ENCODE peak calls at places on chromosomes 3 and 15, in five cellular contexts. K is psoas muscle, M is pancreas, W is tibial nerve, Q is body of pancreas. V is an unnamed sample. For H3K4me1, the result is how much of the 10 kb centered on the place peaks cover.

GRCh38 chr15:63244399-63244798 is 33.0 kb upstream of the APH1B start:
- DNase-seq in W (no peak), K (no peak), Q (no peak), M (no peak), V (no peak)

GRCh38 chr15:79073336-79073735 is 17.2 kb downstream of the RASGRF1 start:
- DNase-seq in M (no peak), Q (no peak), W (no peak), K (no peak), V (no peak)

GRCh38 chr15:79041598-79042175 is 48.9 kb downstream of the RASGRF1 start:
- DNase-seq in K (no peak), W (no peak), M (no peak), Q (no peak), V (no peak)

GRCh38 chr3:180267202-180267843 is 230.6 kb upstream of the PEX5L start:
- DNase-seq in K (no peak), M (no peak), Q (no peak), W (no peak), V (no peak)

GRCh38 chr15:95715919-95716318 is 614.6 kb upstream of the NR2F2 start:
- DNase-seq in W (no peak), Q (no peak), M (no peak), K (no peak), V (no peak)

GRCh38 chr3:133662256-133662773 is 574 bp upstream of the TOPBP1 start:
- DNase-seq in W (no peak), Q (no peak), K (no peak), M (no peak), V (peak)

GRCh38 chr3:117998071-117998470 is 1036.6 kb downstream of the IGSF11 start:
- DNase-seq in Q (no peak), M (no peak), W (no peak), K (no peak), V (no peak)

GRCh38 chr3:46665763-46666470 is 27.6 kb downstream of the ALS2CL start:
- DNase-seq in K (no peak), M (no peak), W (no peak), Q (no peak), V (no peak)

GRCh38 chr3:33064929-33065328 is 32.0 kb downstream of the GLB1 start:
- DNase-seq in K (no peak), Q (no peak), W (no peak), M (no peak), V (peak)

GRCh38 chr3:161423911-161424522 is 52.7 kb upstream of the SPTSSB start:
- DNase-seq in W (peak), Q (no peak), K (no peak), M (no peak), V (peak)

GRCh38 chr15:78204351-78205309 is 29.7 kb downstream of the ACSBG1 start:
- DNase-seq in K (no peak), W (peak), M (peak), Q (peak), V (no peak)

GRCh38 chr3:98628317-98628716 is 34.9 kb upstream of the CPOX start:
- DNase-seq in Q (no peak), K (no peak), W (no peak), M (no peak), V (no peak)

GRCh38 chr15:66145242-66146182 is 108.0 kb downstream of the MEGF11 start:
- DNase-seq in M (no peak), Q (no peak), K (no peak), W (no peak), V (no peak)

GRCh38 chr15:33700695-33701303 is 267.5 kb upstream of the CHRM5 start:
- DNase-seq in K (peak), Q (peak), W (peak), M (peak), V (peak)

GRCh38 chr3:127959873-127960272 is 44.8 kb downstream of the KBTBD12 start:
- DNase-seq in Q (peak), M (peak), W (no peak), K (no peak), V (peak)

GRCh38 chr15:78711638-78712037 is 70.6 kb upstream of the CHRNB4 start:
- DNase-seq in K (no peak), Q (no peak), M (no peak), W (no peak), V (no peak)

GRCh38 chr3:24263069-24263668 is 231.5 kb downstream of the THRB start:
- DNase-seq in Q (no peak), M (no peak), W (no peak), K (no peak), V (no peak)

GRCh38 chr15:95603802-95604201 is 726.7 kb upstream of the NR2F2 start:
- DNase-seq in K (no peak), W (no peak), Q (no peak), M (no peak), V (no peak)

GRCh38 chr3:9396301-9396631 is 1.1 kb upstream of the SETD5 start:
- DNase-seq in M (peak), K (no peak), Q (peak), W (peak), V (peak)

GRCh38 chr15:50145451-50145872 is 26.4 kb upstream of the ATP8B4 start:
- DNase-seq in K (no peak), W (peak), Q (no peak), M (no peak), V (peak)

GRCh38 chr3:161851941-161852566 is 355.4 kb downstream of the OTOL1 start:
- DNase-seq in K (peak), M (no peak), W (peak), Q (peak), V (peak)

GRCh38 chr15:28106294-28107110 is 7.4 kb upstream of the OCA2 start:
- DNase-seq in Q (no peak), K (no peak), M (peak), W (no peak), V (no peak)

GRCh38 chr3:27166888-27167287 is 202.3 kb downstream of the NEK10 start:
- DNase-seq in Q (no peak), K (no peak), M (no peak), W (peak), V (peak)

GRCh38 chr3:136249091-136249490 is 1.0 kb upstream of the PCCB start:
- DNase-seq in M (no peak), W (no peak), Q (no peak), K (no peak), V (no peak)

GRCh38 chr3:127536818-127537810 is 53.4 kb downstream of the TPRA1 start:
- DNase-seq in W (no peak), M (no peak), Q (no peak), K (no peak), V (no peak)

GRCh38 chr15:80127911-80128310 is 24.9 kb upstream of the FAH start:
- DNase-seq in M (no peak), K (no peak), W (no peak), Q (no peak), V (no peak)

GRCh38 chr3:147407495-147408179 is 1.3 kb upstream of the ZIC4 start:
- DNase-seq in W (no peak), M (no peak), Q (no peak), K (no peak), V (no peak)

GRCh38 chr3:178120367-178120766 is 415.9 kb upstream of the KCNMB2 start:
- DNase-seq in M (no peak), Q (no peak), K (no peak), W (no peak), V (no peak)

GRCh38 chr3:22980346-22980745 is 222.8 kb upstream of the UBE2E2 start:
- DNase-seq in W (no peak), Q (no peak), K (no peak), M (no peak), V (no peak)

GRCh38 chr3:26627080-26627479 is 4.5 kb downstream of the LRRC3B start:
- DNase-seq in W (no peak), M (no peak), Q (no peak), K (no peak), V (no peak)

GRCh38 chr3:155387571-155387970 is 94.1 kb upstream of the STRIT1 start:
- DNase-seq in K (no peak), M (no peak), W (no peak), Q (no peak), V (peak)

GRCh38 chr15:74025436-74025835 is 30.9 kb downstream of the PML start:
- DNase-seq in K (no peak), Q (no peak), M (no peak), W (no peak), V (no peak)

GRCh38 chr15:40108061-40108854 is 421 bp downstream of the BMF start:
- DNase-seq in M (peak), W (peak), Q (peak), K (peak), V (peak)

GRCh38 chr3:45793482-45794176 is 2.7 kb downstream of the SLC6A20 start:
- DNase-seq in M (no peak), W (no peak), K (no peak), Q (peak), V (peak)

GRCh38 chr3:176967525-176967924 is 229.8 kb downstream of the TBL1XR1 start:
- DNase-seq in Q (no peak), M (no peak), W (no peak), K (no peak), V (peak)

GRCh38 chr3:143119974-143120715 is 574 bp downstream of the CHST2 start:
- DNase-seq in Q (peak), M (no peak), W (no peak), K (peak), V (no peak)

GRCh38 chr15:66825731-66826130 is 123.7 kb downstream of the SMAD6 start:
- DNase-seq in K (no peak), M (no peak), W (no peak), Q (no peak), V (no peak)

GRCh38 chr3:55017876-55018275 is 90.0 kb upstream of the LRTM1 start:
- DNase-seq in K (no peak), W (no peak), M (no peak), Q (no peak), V (no peak)

GRCh38 chr15:70262591-70263274 is 165.0 kb upstream of the TLE3 start:
- DNase-seq in K (no peak), W (no peak), M (peak), Q (no peak), V (no peak)

GRCh38 chr15:70262171-70262570 is 164.5 kb upstream of the TLE3 start:
- DNase-seq in M (no peak), W (no peak), K (no peak), Q (no peak), V (no peak)

GRCh38 chr15:70264738-70265465 is 167.2 kb upstream of the TLE3 start:
- DNase-seq in Q (no peak), W (no peak), K (no peak), M (no peak), V (no peak)

GRCh38 chr15:70265466-70265978 is 167.8 kb upstream of the TLE3 start:
- DNase-seq in M (no peak), W (no peak), Q (no peak), K (no peak), V (no peak)

DNA sequence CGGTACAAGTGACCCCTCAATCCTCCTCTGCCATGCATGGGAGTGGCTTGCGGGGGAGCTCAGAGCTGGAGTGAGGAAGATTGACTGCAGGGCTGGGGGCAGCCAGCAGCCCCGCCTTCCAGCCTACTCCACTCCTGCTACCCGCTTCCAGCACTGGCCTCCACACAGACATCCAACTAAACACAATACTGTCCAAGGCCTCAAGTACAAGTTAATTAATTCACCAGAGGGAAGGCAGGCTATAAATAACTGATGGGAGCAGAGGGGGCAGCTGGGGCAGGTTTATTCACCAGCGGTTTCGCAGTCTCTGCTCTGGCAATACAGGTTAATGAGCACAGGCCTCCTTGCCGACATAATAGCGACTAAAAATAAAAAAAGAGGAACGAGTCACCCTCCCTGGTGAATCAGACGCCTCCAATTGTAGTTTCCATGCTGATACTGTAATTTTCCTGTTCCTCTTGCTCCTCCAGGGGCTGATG is 166.3 kb upstream of the TLE3 start:
- DNase-seq in W (no peak), Q (no peak), M (no peak), K (no peak), V (no peak)
- H3K4me1 ChIP-seq in W (under half), Q (under half), M (under half), K (under half), V (under half)

DNA sequence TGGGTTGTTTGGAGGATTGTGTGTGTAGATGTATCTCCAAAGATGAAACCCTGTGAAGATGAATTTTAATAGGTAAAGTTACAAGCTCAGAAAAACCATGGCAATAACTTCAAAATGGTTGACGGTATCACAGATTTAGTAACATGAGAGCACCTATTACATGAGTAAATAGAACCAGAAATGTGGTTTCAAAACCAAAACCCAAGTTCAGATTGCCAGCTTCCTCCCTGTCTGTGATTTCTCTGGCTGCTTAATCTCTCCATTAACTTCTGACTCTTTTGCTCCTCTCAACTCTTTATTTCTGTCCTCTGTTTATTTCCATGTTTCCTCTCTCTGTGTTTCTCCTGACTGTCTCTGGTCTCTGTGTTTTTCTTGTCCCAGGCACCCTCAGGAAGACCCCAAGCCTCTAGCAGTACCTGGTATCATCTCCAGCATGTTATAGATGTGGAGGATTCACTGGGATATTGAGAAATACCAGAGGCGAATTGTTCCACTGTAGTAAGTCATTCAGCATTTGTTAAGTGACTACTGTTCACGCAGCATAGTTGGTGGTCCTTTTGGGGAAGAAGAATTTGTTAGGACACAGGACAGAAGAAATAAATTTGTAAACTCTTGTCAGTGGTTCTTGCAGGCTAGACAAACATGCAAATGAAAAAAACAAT is 138.8 kb downstream of the BBX start:
- DNase-seq in M (no peak), W (no peak), K (no peak), Q (no peak), V (no peak)
- H3K4me3 ChIP-seq in M (no peak), W (peak), K (peak), Q (no peak), V (no peak)

DNA sequence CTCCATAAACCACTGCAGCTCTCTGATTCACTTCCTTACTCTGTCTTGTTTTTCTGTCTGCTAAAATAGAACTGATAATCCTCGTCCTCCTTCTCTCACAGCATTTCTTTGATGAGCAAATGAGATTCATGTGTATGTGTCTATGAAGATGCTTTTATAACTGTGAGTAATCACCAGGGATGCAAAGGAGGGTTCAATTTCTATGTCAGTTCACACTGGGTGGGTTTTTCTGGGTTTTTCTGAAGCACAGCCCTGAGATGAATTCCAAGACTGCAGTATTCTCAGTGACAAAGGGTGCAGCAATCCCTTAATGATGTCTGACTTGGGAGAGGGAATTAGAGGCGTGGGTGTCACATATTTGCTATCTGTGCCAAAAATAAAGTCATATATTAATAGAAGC is 746.7 kb upstream of the CFAP20DC start:
- DNase-seq in K (no peak), Q (no peak), W (no peak), M (no peak), V (no peak)
- H3K27ac ChIP-seq in K (no peak), Q (no peak), W (no peak), M (no peak), V (no peak)

GRCh38 chr3:64147211-64147610 is 78.1 kb downstream of the PRICKLE2 start:
- DNase-seq in M (no peak), Q (no peak), K (no peak), W (no peak), V (no peak)

GRCh38 chr3:64149886-64150285 is 75.4 kb downstream of the PRICKLE2 start:
- DNase-seq in Q (no peak), W (no peak), M (no peak), K (no peak), V (no peak)

GRCh38 chr3:64151335-64151871 is 73.9 kb downstream of the PRICKLE2 start:
- DNase-seq in W (no peak), M (no peak), K (no peak), Q (no peak), V (no peak)

GRCh38 chr3:64150527-64151238 is 74.6 kb downstream of the PRICKLE2 start:
- DNase-seq in Q (peak), M (peak), W (no peak), K (peak), V (peak)

DNA sequence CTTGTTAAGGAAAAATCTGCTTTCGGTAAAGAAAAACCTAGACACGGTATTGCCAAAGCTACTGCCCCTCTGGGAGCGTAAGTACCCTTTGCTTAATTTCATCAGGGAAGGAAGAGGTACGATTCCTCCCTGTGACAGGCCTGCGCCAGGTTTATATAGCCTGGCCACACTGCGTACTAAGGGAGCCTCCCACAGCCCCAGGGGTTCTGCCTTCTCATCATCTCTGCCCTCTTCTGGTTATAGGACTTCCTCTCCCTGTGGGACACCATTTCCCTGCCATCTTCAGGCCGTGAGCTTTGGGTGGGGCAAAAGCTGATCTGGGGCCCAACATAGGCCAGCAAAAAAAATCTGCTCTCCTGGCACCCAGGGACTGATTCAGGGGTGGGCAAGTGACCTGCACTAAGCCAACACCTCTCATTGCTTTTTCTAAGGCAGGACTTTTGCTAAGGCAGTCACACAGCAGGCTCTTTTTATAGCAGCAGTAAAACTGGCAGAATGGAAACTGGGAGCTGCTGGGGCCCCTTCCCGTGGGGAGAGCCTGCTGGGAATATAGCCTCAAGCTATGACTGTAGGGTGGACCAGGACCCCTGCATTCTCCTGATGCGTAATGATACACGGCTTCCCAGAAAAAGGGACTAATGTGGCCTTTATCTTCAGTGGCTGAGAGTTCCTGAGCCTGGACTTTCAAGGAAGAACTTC is 76.2 kb downstream of the PRICKLE2 start:
- DNase-seq in Q (no peak), K (no peak), W (no peak), M (no peak), V (no peak)
- H3K4me1 ChIP-seq in Q (under half), K (under half), W (under half), M (under half), V (under half)

GRCh38 chr3:113438224-113438623 is 3.1 kb downstream of the CFAP44 start:
- DNase-seq in W (no peak), Q (no peak), K (no peak), M (no peak), V (no peak)

GRCh38 chr3:113439576-113439975 is 1.7 kb downstream of the CFAP44 start:
- DNase-seq in Q (no peak), K (no peak), M (no peak), W (no peak), V (peak)

GRCh38 chr3:113436794-113437193 is 4.5 kb downstream of the CFAP44 start:
- DNase-seq in Q (no peak), M (no peak), K (no peak), W (no peak), V (peak)

DNA sequence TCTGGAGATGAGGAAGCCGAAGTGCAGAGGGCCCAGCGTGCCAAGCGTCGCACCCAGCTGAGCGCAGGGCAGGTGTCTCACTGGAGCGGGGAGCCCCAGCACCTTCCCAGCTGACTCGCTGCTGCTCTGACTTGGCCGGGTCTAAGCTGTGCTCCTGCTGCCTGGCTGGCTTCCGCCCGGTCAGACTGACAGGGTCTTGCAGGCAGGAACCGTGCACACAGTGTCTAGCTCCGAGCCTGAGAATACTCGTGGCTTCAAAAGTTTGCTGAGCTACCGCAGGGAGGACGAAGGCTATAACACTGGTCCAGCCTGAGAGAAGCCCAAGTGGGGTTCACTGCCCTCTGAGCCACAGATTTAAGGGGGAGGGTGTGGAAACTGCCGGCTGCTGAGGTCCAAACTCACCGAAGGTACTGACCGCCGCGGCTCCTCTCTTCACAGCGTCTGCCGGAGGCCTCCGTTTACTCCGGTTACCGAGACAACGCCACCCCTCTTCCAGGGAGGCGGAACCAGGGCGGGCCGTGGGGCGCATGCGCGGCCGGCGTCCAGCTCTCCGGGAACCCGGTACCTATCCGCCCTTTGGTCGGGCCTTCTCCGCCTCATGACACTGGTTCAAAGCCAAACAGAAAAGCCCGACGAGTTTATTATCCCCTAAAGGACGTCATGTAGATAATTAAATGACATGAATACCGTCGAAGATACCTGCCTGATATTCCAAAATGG is at the start of gene CFAP44:
- DNase-seq in Q (peak), K (peak), M (peak), W (peak), V (no peak)
- H3K4me3 ChIP-seq in Q (no peak), K (peak), M (no peak), W (peak), V (no peak)